ENCODE peak calls at places on chromosomes 6 and 20, in four cellular contexts. X is mesendoderm, N is hepatocyte, G is mammary epithelial cell. E is an unnamed sample. For H3K4me1, the result is how much of the 10 kb centered on the place peaks cover.

GRCh38 chr6:26003102-26003694 is 40.6 kb downstream of the TRIM38 start:
- DNase-seq in X (peak), N (peak), G (peak), E (peak)

GRCh38 chr6:73418081-73418741 is 23.6 kb downstream of the DDX43 start:
- DNase-seq in X (no peak), N (no peak), G (no peak), E (peak)

GRCh38 chr6:15248451-15249370 is 2.8 kb downstream of the JARID2 start:
- DNase-seq in X (peak), N (peak), G (peak), E (peak)

GRCh38 chr20:5056801-5057599 is 55.7 kb upstream of the SLC23A2 start:
- DNase-seq in X (peak), N (no peak), G (peak), E (peak)

GRCh38 chr6:75600694-75601265 is 900 bp upstream of the SENP6 start:
- DNase-seq in X (no peak), N (no peak), G (peak), E (no peak)

GRCh38 chr20:41030536-41031242 is 2.1 kb downstream of the TOP1 start:
- DNase-seq in X (no peak), N (no peak), G (peak), E (no peak)

GRCh38 chr6:81890846-81891245 is 138.4 kb upstream of the TENT5A start:
- DNase-seq in X (no peak), N (no peak), G (no peak), E (peak)

GRCh38 chr6:55180258-55180657 is 5.9 kb downstream of the HCRTR2 start:
- DNase-seq in X (no peak), N (no peak), G (no peak), E (no peak)

GRCh38 chr20:58545565-58546195 is 30.5 kb upstream of the APCDD1L start:
- DNase-seq in X (no peak), N (no peak), G (no peak), E (no peak)

GRCh38 chr6:115004982-115005381 is 662.2 kb upstream of the HS3ST5 start:
- DNase-seq in X (peak), N (no peak), G (no peak), E (no peak)

GRCh38 chr6:8321671-8322404 is 113.5 kb downstream of the SLC35B3 start:
- DNase-seq in X (no peak), N (peak), G (peak), E (no peak)

GRCh38 chr6:119536666-119537065 is 187.1 kb upstream of the MAN1A1 start:
- DNase-seq in X (no peak), N (no peak), G (no peak), E (no peak)

GRCh38 chr20:2946988-2947961 is 74.0 kb downstream of the PTPRA start:
- DNase-seq in X (no peak), N (peak), G (peak), E (no peak)

GRCh38 chr20:5172903-5173463 is 46.2 kb downstream of the CDS2 start:
- DNase-seq in X (no peak), N (no peak), G (no peak), E (no peak)

GRCh38 chr6:163672710-163673109 is 258.2 kb downstream of the QKI start:
- DNase-seq in X (no peak), N (no peak), G (no peak), E (no peak)

GRCh38 chr6:148700713-148701392 is 46.0 kb upstream of the UST start:
- DNase-seq in X (peak), N (peak), G (peak), E (no peak)

GRCh38 chr6:14147891-14148290 is 30.3 kb downstream of the CD83 start:
- DNase-seq in X (no peak), N (no peak), G (no peak), E (no peak)

GRCh38 chr6:129586815-129587214 is 123.2 kb downstream of the ARHGAP18 start:
- DNase-seq in X (no peak), N (no peak), G (no peak), E (no peak)

GRCh38 chr6:140909620-140910019 is 1223.1 kb upstream of the GJE1 start:
- DNase-seq in X (no peak), N (no peak), G (no peak), E (no peak)
- H3K27ac ChIP-seq in X (no peak), N (no peak), G (no peak), E (no peak)

GRCh38 chr6:113529191-113529590 is 328.0 kb upstream of the MARCKS start:
- DNase-seq in X (no peak), N (no peak), G (peak), E (no peak)
- H3K4me1 ChIP-seq in X (under half), N (under half), G (under half), E (under half)

GRCh38 chr20:38894091-38894847 is 31.9 kb upstream of the FAM83D start:
- DNase-seq in X (no peak), N (no peak), G (no peak), E (no peak)

GRCh38 chr20:38893056-38893455 is 33.2 kb upstream of the FAM83D start:
- DNase-seq in X (no peak), N (no peak), G (no peak), E (no peak)

GRCh38 chr20:38893485-38894090 is 32.6 kb upstream of the FAM83D start:
- DNase-seq in X (peak), N (peak), G (peak), E (peak)

GRCh38 chr20:38890497-38890818 is 35.8 kb upstream of the FAM83D start:
- DNase-seq in X (peak), N (no peak), G (peak), E (no peak)

GRCh38 chr20:38892091-38892981 is 33.9 kb upstream of the FAM83D start:
- DNase-seq in X (no peak), N (no peak), G (no peak), E (peak)
- H3K4me3 ChIP-seq in X (no peak), N (no peak), G (no peak), E (no peak)

DNA sequence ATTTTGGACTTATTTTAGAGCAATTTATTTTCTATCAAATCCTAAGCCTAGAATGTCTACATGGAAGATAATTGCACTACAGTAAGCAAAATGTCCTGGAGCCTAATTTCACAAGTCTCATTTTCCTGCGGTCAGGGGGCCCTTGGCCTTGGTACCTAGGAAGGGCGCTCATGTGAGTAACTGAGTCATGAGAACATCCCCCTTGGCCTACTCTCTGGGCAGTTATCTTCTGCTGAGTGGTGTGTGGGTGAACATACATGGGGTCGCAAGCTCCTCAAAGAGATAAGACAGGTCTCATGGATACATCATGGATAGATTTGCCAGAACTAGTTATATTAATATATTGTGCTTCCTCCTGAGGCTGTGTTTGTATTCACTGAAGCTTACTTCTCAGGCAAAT is 211.2 kb upstream of the MARCKS start:
- DNase-seq in X (no peak), N (no peak), G (no peak), E (no peak)
- H3K27ac ChIP-seq in X (no peak), N (peak), G (peak), E (no peak)

DNA sequence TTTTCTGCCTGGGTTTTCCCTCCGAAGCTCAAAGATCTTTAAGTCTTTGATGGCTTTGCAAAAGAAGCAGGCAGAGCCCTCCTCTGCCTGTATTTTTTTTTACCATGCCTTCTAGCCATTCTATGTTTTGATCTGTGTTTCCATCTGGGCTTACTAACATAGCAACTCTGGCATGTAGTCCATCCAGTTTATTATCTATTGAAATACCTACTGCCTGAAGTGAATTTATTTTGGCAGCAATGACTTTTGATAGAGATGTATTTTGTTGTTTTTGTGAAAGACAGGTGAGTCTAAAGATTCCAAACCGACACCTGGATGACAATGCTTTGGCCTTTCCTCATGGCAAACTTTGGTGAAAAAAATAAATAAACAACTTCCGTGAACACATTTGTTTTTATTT is 1157.7 kb upstream of the MAP3K7 start:
- DNase-seq in X (no peak), N (no peak), G (no peak), E (no peak)
- H3K4me1 ChIP-seq in X (under half), N (under half), G (under half), E (under half)

GRCh38 chr6:33316603-33317417 is 734 bp downstream of the ZBTB22 start:
- DNase-seq in X (no peak), N (no peak), G (no peak), E (no peak)

GRCh38 chr6:33315753-33316602 is 1.6 kb downstream of the ZBTB22 start:
- DNase-seq in X (no peak), N (no peak), G (no peak), E (no peak)

GRCh38 chr6:33318426-33319073 is 1.0 kb upstream of the ZBTB22 start:
- DNase-seq in X (no peak), N (no peak), G (no peak), E (no peak)

GRCh38 chr6:33317668-33318425 is at the start of gene ZBTB22:
- DNase-seq in X (peak), N (peak), G (peak), E (peak)

DNA sequence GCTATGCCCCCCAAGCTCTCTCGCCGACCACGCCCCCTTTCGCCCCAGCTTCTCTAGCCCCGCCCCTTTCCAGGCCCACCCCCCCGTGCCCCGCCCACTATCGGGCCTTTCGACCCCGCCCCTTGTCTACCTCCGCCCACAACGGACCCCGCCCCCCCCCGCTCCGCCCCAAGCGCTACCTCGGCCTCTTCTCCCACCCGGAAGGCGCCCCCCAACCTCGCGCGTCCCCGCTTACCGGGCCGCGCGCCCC is 201 bp downstream of the ZBTB22 start:
- DNase-seq in X (no peak), N (no peak), G (no peak), E (no peak)
- H3K4me3 ChIP-seq in X (no peak), N (peak), G (peak), E (peak)

DNA sequence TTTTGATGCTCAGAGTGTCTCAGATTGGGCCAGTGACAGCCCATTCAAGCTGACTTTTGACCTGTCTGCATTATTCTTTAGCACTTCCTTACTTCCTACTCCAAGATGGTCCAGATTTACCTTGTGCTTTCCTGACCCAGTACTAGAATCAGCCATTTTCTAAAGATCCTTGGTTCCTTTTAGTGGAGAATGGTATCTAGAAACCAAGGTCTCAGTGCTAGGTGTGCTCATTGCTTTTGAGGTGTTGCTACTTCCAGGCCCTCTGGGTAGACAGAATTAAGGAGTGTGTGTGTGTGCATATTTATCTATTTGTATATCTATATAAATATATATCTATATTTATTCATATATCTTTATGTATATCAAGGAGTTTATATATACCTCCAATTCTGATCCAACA is 67.3 kb upstream of the UTRN start:
- DNase-seq in X (no peak), N (no peak), G (no peak), E (no peak)
- H3K27ac ChIP-seq in X (no peak), N (peak), G (no peak), E (peak)

DNA sequence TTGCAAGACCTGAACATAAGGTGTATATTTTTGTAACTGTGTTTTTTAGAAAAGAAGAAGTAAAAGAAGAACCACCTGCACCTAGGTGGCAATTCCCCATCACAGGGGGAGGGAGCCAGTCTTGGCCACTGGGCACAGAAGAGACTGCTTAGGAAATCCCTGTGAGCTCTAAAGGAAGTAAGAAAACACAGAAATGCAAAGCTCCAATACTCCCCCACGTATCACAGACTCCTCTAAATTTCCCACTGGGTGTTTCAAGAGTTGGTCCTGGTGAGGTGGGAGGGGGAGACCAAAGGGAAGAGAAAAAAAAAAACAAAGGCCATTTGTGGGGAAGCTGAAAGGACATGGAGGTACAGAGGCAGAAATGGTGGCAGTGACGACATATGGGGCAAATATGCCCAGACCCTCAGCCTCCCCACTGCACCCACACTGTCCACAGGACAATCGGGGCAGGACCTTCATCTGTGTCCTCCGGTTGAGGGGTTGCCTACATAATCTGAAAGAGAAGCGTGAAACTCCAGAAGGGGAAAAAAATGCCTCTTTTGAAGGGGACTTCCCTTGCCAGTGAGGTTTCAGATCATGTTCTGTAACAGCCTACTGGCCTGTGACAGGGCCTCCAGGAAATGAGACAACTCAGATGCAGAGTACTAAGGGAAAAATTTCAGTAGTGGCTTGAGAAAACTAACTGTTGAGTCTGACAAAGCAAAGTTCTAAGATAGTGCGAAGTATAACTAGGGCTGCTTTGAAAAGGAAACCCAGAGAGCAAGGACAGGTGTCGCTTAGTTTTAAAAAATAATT is 226.2 kb upstream of the MARCKS start:
- DNase-seq in X (no peak), N (peak), G (peak), E (no peak)
- H3K4me1 ChIP-seq in X (under half), N (under half), G (under half), E (under half)

E was measured in SJCRH30.